ENCODE peak calls at places on chromosome 19, in eight cellular contexts. One of them, this sample, is unnamed.

GRCh38 chr19:2426661-2427322 is 594 bp downstream of the TIMM13 start:
- DNase-seq in left lung: no peak
- DNase-seq in dorsolateral prefrontal cortex: no peak
- DNase-seq in choroid plexus epithelial cell: peak; percentile 35
- DNase-seq in neural crest cell: peak; percentile 50
- DNase-seq in nephron progenitor cell: peak; percentile 70
- DNase-seq in fibroblast of villous mesenchyme: peak; percentile 34
- DNase-seq in ascending aorta: no peak
- DNase-seq in this sample: peak; percentile 35

GRCh38 chr19:1171755-1172352 is 2.2 kb downstream of the SBNO2 start:
- DNase-seq in left lung: no peak
- DNase-seq in dorsolateral prefrontal cortex: no peak
- DNase-seq in choroid plexus epithelial cell: peak; percentile 31
- DNase-seq in neural crest cell: no peak
- DNase-seq in nephron progenitor cell: no peak
- DNase-seq in fibroblast of villous mesenchyme: no peak
- DNase-seq in ascending aorta: no peak
- DNase-seq in this sample: no peak

GRCh38 chr19:28929026-28929425 is 283.9 kb downstream of the UQCRFS1 start:
- DNase-seq in left lung: no peak
- DNase-seq in dorsolateral prefrontal cortex: no peak
- DNase-seq in choroid plexus epithelial cell: peak; percentile 6
- DNase-seq in neural crest cell: no peak
- DNase-seq in nephron progenitor cell: no peak
- DNase-seq in fibroblast of villous mesenchyme: no peak
- DNase-seq in ascending aorta: no peak
- DNase-seq in this sample: no peak

GRCh38 chr19:39356073-39356472 is 13.9 kb downstream of the SAMD4B start:
- DNase-seq in left lung: no peak
- DNase-seq in dorsolateral prefrontal cortex: no peak
- DNase-seq in choroid plexus epithelial cell: no peak
- DNase-seq in neural crest cell: no peak
- DNase-seq in nephron progenitor cell: no peak
- DNase-seq in fibroblast of villous mesenchyme: no peak
- DNase-seq in ascending aorta: no peak
- DNase-seq in this sample: no peak

GRCh38 chr19:35458821-35459391 is 10.8 kb downstream of the FFAR2 start:
- DNase-seq in left lung: no peak
- DNase-seq in dorsolateral prefrontal cortex: no peak
- DNase-seq in choroid plexus epithelial cell: no peak
- DNase-seq in neural crest cell: no peak
- DNase-seq in nephron progenitor cell: no peak
- DNase-seq in fibroblast of villous mesenchyme: no peak
- DNase-seq in ascending aorta: no peak
- DNase-seq in this sample: peak; percentile 16

GRCh38 chr19:42090687-42091086 is 14.7 kb downstream of the ZNF574 start:
- DNase-seq in left lung: no peak
- DNase-seq in dorsolateral prefrontal cortex: no peak
- DNase-seq in choroid plexus epithelial cell: no peak
- DNase-seq in neural crest cell: no peak
- DNase-seq in nephron progenitor cell: no peak
- DNase-seq in fibroblast of villous mesenchyme: no peak
- DNase-seq in ascending aorta: no peak
- DNase-seq in this sample: no peak

GRCh38 chr19:15234525-15235130 is 2.4 kb upstream of the EPHX3 start:
- DNase-seq in left lung: no peak
- DNase-seq in dorsolateral prefrontal cortex: no peak
- DNase-seq in choroid plexus epithelial cell: no peak
- DNase-seq in neural crest cell: no peak
- DNase-seq in nephron progenitor cell: no peak
- DNase-seq in fibroblast of villous mesenchyme: no peak
- DNase-seq in ascending aorta: no peak
- DNase-seq in this sample: no peak

GRCh38 chr19:9862897-9863296 is 27.8 kb downstream of the PIN1 start:
- DNase-seq in left lung: no peak
- DNase-seq in dorsolateral prefrontal cortex: no peak
- DNase-seq in choroid plexus epithelial cell: no peak
- DNase-seq in neural crest cell: no peak
- DNase-seq in nephron progenitor cell: no peak
- DNase-seq in fibroblast of villous mesenchyme: no peak
- DNase-seq in ascending aorta: no peak
- DNase-seq in this sample: no peak

GRCh38 chr19:41027273-41027967 is 36.3 kb downstream of the CYP2B6 start:
- DNase-seq in left lung: no peak
- DNase-seq in dorsolateral prefrontal cortex: no peak
- DNase-seq in choroid plexus epithelial cell: no peak
- DNase-seq in neural crest cell: no peak
- DNase-seq in nephron progenitor cell: no peak
- DNase-seq in fibroblast of villous mesenchyme: no peak
- DNase-seq in ascending aorta: no peak
- DNase-seq in this sample: no peak

GRCh38 chr19:38990949-38991697 is 15.6 kb upstream of the FBXO17 start:
- DNase-seq in left lung: no peak
- DNase-seq in dorsolateral prefrontal cortex: no peak
- DNase-seq in choroid plexus epithelial cell: no peak
- DNase-seq in neural crest cell: no peak
- DNase-seq in nephron progenitor cell: no peak
- DNase-seq in fibroblast of villous mesenchyme: no peak
- DNase-seq in ascending aorta: no peak
- DNase-seq in this sample: no peak

GRCh38 chr19:14554382-14554812 is 17.5 kb downstream of the NDUFB7 start:
- DNase-seq in left lung: no peak
- DNase-seq in dorsolateral prefrontal cortex: no peak
- DNase-seq in choroid plexus epithelial cell: no peak
- DNase-seq in neural crest cell: no peak
- DNase-seq in nephron progenitor cell: no peak
- DNase-seq in fibroblast of villous mesenchyme: no peak
- DNase-seq in ascending aorta: no peak
- DNase-seq in this sample: no peak

GRCh38 chr19:40348961-40349507 is 539 bp downstream of the PLD3 start:
- DNase-seq in left lung: no peak
- DNase-seq in dorsolateral prefrontal cortex: no peak
- DNase-seq in choroid plexus epithelial cell: peak; percentile 41
- DNase-seq in neural crest cell: no peak
- DNase-seq in nephron progenitor cell: no peak
- DNase-seq in fibroblast of villous mesenchyme: peak; percentile 66
- DNase-seq in ascending aorta: no peak
- DNase-seq in this sample: no peak

GRCh38 chr19:41753159-41753558 is 2.2 kb upstream of the CEACAM6 start:
- DNase-seq in left lung: peak; percentile 72
- DNase-seq in dorsolateral prefrontal cortex: no peak
- DNase-seq in choroid plexus epithelial cell: peak; percentile 34
- DNase-seq in neural crest cell: peak; percentile 25
- DNase-seq in nephron progenitor cell: peak; percentile 36
- DNase-seq in fibroblast of villous mesenchyme: peak; percentile 6
- DNase-seq in ascending aorta: no peak
- DNase-seq in this sample: no peak

GRCh38 chr19:4401482-4402170 is 814 bp upstream of the CHAF1A start:
- DNase-seq in left lung: no peak
- DNase-seq in dorsolateral prefrontal cortex: no peak
- DNase-seq in choroid plexus epithelial cell: no peak
- DNase-seq in neural crest cell: no peak
- DNase-seq in nephron progenitor cell: no peak
- DNase-seq in fibroblast of villous mesenchyme: no peak
- DNase-seq in ascending aorta: no peak
- DNase-seq in this sample: no peak

GRCh38 chr19:10246511-10246910 is 5.5 kb upstream of the MRPL4 start:
- DNase-seq in left lung: no peak
- DNase-seq in dorsolateral prefrontal cortex: no peak
- DNase-seq in choroid plexus epithelial cell: no peak
- DNase-seq in neural crest cell: no peak
- DNase-seq in nephron progenitor cell: no peak
- DNase-seq in fibroblast of villous mesenchyme: no peak
- DNase-seq in ascending aorta: no peak
- DNase-seq in this sample: no peak

DNA sequence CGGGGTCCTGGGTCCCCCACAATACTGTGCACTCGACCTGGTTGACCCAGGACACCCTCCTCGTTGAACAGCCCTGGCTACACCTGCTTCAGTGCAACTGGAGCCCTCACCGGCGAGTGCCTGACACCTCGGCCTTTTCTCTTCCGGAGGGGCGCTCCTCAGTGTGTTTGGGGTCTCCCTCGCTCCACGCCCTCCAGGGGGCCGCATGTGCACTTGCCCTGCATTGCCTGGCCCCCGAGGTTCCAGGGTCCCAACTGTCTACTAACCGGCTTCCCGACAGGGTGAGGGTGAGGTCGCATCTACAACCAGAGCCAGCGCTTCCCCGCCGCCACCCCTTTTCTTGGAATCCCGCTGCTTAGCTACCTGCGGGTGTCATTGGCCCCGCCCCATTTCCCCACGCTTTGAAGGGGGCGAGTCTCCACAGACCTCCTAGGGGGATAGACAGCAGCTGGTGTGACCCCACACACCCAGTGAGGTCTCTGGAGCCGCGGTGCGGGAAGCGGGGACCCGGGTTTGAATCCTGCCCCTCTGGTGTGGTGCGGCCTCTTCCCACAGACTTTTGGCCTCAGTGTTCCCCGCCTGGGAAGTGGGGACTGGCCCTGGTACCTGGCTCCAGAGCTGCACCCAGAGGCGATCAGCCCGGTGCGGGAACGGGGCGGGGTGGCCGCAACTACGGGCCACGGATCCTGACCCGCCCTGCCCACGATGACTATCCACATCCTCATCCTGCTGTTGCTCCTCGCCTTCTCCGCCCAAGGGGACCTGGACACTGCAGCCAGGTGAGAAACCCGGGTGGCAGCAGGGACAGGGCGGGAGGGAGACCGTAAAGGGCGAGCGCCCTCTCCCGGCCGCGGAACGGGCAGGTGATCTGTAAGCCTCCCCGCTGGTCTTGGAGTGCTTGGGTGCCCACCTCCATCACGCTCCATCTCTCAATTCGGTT is at the start of gene ADM5:
- DNase-seq in left lung: no peak
- DNase-seq in dorsolateral prefrontal cortex: peak; percentile 73
- DNase-seq in choroid plexus epithelial cell: no peak
- DNase-seq in neural crest cell: no peak
- DNase-seq in nephron progenitor cell: peak; percentile 61
- DNase-seq in fibroblast of villous mesenchyme: peak; percentile 11
- DNase-seq in ascending aorta: no peak
- DNase-seq in this sample: peak; percentile 60
- TF ChIP-seq CTCF in left lung: peak; percentile 45
- TF ChIP-seq CTCF in dorsolateral prefrontal cortex: peak; percentile 40
- TF ChIP-seq CTCF in choroid plexus epithelial cell: peak; percentile 66
- TF ChIP-seq CTCF in neural crest cell: peak; percentile 62
- TF ChIP-seq CTCF in nephron progenitor cell: peak; percentile 45
- TF ChIP-seq CTCF in fibroblast of villous mesenchyme: peak; percentile 33
- TF ChIP-seq CTCF in ascending aorta: peak; percentile 33
- TF ChIP-seq CTCF in this sample: peak; percentile 66

GRCh38 chr19:5719274-5719960 is 529 bp downstream of the LONP1 start:
- DNase-seq in left lung: no peak
- DNase-seq in dorsolateral prefrontal cortex: no peak
- DNase-seq in choroid plexus epithelial cell: peak; percentile 38
- DNase-seq in neural crest cell: no peak
- DNase-seq in nephron progenitor cell: no peak
- DNase-seq in fibroblast of villous mesenchyme: peak; percentile 59
- DNase-seq in ascending aorta: no peak
- DNase-seq in this sample: no peak

GRCh38 chr19:5718579-5719273 is 1.2 kb downstream of the LONP1 start:
- DNase-seq in left lung: no peak
- DNase-seq in dorsolateral prefrontal cortex: no peak
- DNase-seq in choroid plexus epithelial cell: peak; percentile 93
- DNase-seq in neural crest cell: no peak
- DNase-seq in nephron progenitor cell: no peak
- DNase-seq in fibroblast of villous mesenchyme: peak; percentile 94
- DNase-seq in ascending aorta: no peak
- DNase-seq in this sample: no peak

GRCh38 chr19:5718032-5718578 is 1.8 kb downstream of the LONP1 start:
- DNase-seq in left lung: no peak
- DNase-seq in dorsolateral prefrontal cortex: no peak
- DNase-seq in choroid plexus epithelial cell: peak; percentile 61
- DNase-seq in neural crest cell: no peak
- DNase-seq in nephron progenitor cell: no peak
- DNase-seq in fibroblast of villous mesenchyme: peak; percentile 51
- DNase-seq in ascending aorta: no peak
- DNase-seq in this sample: no peak

GRCh38 chr19:5717215-5717614 is 2.7 kb downstream of the LONP1 start:
- DNase-seq in left lung: no peak
- DNase-seq in dorsolateral prefrontal cortex: no peak
- DNase-seq in choroid plexus epithelial cell: no peak
- DNase-seq in neural crest cell: no peak
- DNase-seq in nephron progenitor cell: no peak
- DNase-seq in fibroblast of villous mesenchyme: no peak
- DNase-seq in ascending aorta: no peak
- DNase-seq in this sample: no peak

GRCh38 chr19:5719961-5720790 is at the start of the genes CATSPERD and LONP1:
- DNase-seq in left lung: peak; percentile 99
- DNase-seq in dorsolateral prefrontal cortex: peak; percentile 97
- DNase-seq in choroid plexus epithelial cell: peak; percentile 99
- DNase-seq in neural crest cell: peak; percentile 99
- DNase-seq in nephron progenitor cell: peak; percentile 99
- DNase-seq in fibroblast of villous mesenchyme: peak; percentile 99
- DNase-seq in ascending aorta: peak; percentile 99
- DNase-seq in this sample: peak; percentile 97
- TF ChIP-seq CTCF in left lung: peak; percentile 85
- TF ChIP-seq CTCF in dorsolateral prefrontal cortex: peak; percentile 84
- TF ChIP-seq CTCF in choroid plexus epithelial cell: peak; percentile 87
- TF ChIP-seq CTCF in neural crest cell: peak; percentile 84
- TF ChIP-seq CTCF in nephron progenitor cell: peak; percentile 78
- TF ChIP-seq CTCF in fibroblast of villous mesenchyme: peak; percentile 94
- TF ChIP-seq CTCF in ascending aorta: peak; percentile 93
- TF ChIP-seq CTCF in this sample: peak; percentile 87

DNA sequence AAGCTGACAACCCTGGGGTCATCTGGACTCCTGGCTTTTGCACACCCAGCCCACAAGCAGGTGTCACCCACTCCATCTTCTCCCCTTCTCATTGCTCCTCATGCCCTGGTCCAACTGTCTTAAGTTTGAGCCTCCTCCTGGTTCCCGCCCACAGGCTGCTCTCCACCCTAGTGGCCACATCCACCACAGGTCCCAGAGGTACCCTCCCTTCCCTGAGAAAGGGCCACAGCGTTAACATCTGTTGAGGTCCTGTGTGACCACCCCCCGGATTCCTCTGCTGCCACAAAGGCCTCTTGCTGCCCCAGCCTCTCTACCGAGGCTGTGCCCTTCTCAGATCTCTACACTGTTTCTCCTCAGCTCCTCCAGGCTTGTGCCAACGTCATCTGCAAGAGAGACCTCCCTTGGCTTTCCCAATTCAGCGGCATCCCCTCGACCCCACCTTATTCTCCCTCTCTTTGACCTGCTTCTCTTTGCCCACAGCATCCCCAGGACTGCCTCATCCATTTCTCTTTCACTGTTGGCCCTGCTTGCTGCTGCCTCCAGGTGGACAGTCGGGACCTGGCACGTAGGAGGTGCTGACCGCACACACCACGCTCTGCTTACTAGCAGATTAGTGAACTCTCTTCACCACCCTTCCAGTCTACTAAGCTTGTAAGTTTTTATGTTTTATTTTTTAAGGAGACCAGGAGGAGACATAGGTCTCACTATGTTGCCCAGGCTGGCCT is 33.3 kb downstream of the SUGP2 start:
- DNase-seq in left lung: no peak
- DNase-seq in dorsolateral prefrontal cortex: no peak
- DNase-seq in choroid plexus epithelial cell: peak; percentile 48
- DNase-seq in neural crest cell: no peak
- DNase-seq in nephron progenitor cell: no peak
- DNase-seq in fibroblast of villous mesenchyme: peak; percentile 13
- DNase-seq in ascending aorta: no peak
- DNase-seq in this sample: no peak
- TF ChIP-seq CTCF in left lung: no peak
- TF ChIP-seq CTCF in dorsolateral prefrontal cortex: no peak
- TF ChIP-seq CTCF in choroid plexus epithelial cell: peak; percentile 64
- TF ChIP-seq CTCF in neural crest cell: peak; percentile 16
- TF ChIP-seq CTCF in nephron progenitor cell: peak; percentile 13
- TF ChIP-seq CTCF in fibroblast of villous mesenchyme: peak; percentile 31
- TF ChIP-seq CTCF in ascending aorta: no peak
- TF ChIP-seq CTCF in this sample: no peak

GRCh38 chr19:23436318-23436717 is 41.0 kb upstream of the ZNF91 start:
- DNase-seq in left lung: no peak
- DNase-seq in dorsolateral prefrontal cortex: no peak
- DNase-seq in choroid plexus epithelial cell: no peak
- DNase-seq in neural crest cell: no peak
- DNase-seq in nephron progenitor cell: peak; percentile 3
- DNase-seq in fibroblast of villous mesenchyme: no peak
- DNase-seq in ascending aorta: no peak
- DNase-seq in this sample: no peak
- TF ChIP-seq CTCF in left lung: peak; percentile 9
- TF ChIP-seq CTCF in dorsolateral prefrontal cortex: no peak
- TF ChIP-seq CTCF in choroid plexus epithelial cell: peak; percentile 49
- TF ChIP-seq CTCF in neural crest cell: peak; percentile 37
- TF ChIP-seq CTCF in nephron progenitor cell: no peak
- TF ChIP-seq CTCF in fibroblast of villous mesenchyme: peak; percentile 33
- TF ChIP-seq CTCF in ascending aorta: no peak
- TF ChIP-seq CTCF in this sample: peak; percentile 18